ENCODE peak calls at places on chromosomes 12 and 14, in four cellular contexts. One of them, this sample, is unnamed.

GRCh38 chr12:44874981-44875416 is 1.1 kb downstream of the NELL2 start:
- DNase-seq in NCI-H1105: peak; percentile 38
- DNase-seq in PC-9: no peak
- DNase-seq in AG04450: no peak
- DNase-seq in this sample: no peak

GRCh38 chr12:124938606-124939427 is 24.4 kb upstream of the UBC start:
- DNase-seq in NCI-H1105: no peak
- DNase-seq in PC-9: no peak
- DNase-seq in AG04450: no peak
- DNase-seq in this sample: peak; percentile 33

GRCh38 chr14:56514663-56515371 is 64.8 kb upstream of the TMEM260 start:
- DNase-seq in NCI-H1105: no peak
- DNase-seq in PC-9: no peak
- DNase-seq in AG04450: no peak
- DNase-seq in this sample: no peak

GRCh38 chr14:30291216-30291615 is 267.7 kb upstream of the G2E3 start:
- DNase-seq in NCI-H1105: no peak
- DNase-seq in PC-9: no peak
- DNase-seq in AG04450: no peak
- DNase-seq in this sample: peak; percentile 74

GRCh38 chr12:59708059-59708458 is 112.2 kb downstream of the SLC16A7 start:
- DNase-seq in NCI-H1105: no peak
- DNase-seq in PC-9: no peak
- DNase-seq in AG04450: peak; percentile 15
- DNase-seq in this sample: peak; percentile 49

GRCh38 chr14:38250316-38250715 is 5.6 kb downstream of the CLEC14A start:
- DNase-seq in NCI-H1105: no peak
- DNase-seq in PC-9: no peak
- DNase-seq in AG04450: no peak
- DNase-seq in this sample: no peak

GRCh38 chr12:3222935-3223334 is 145.8 kb downstream of the TSPAN9 start:
- DNase-seq in NCI-H1105: peak; percentile 60
- DNase-seq in PC-9: no peak
- DNase-seq in AG04450: no peak
- DNase-seq in this sample: no peak

GRCh38 chr12:41011939-41012338 is 176.2 kb upstream of the PDZRN4 start:
- DNase-seq in NCI-H1105: no peak
- DNase-seq in PC-9: no peak
- DNase-seq in AG04450: no peak
- DNase-seq in this sample: no peak

GRCh38 chr14:93302688-93303581 is 29.9 kb downstream of the BTBD7 start:
- DNase-seq in NCI-H1105: no peak
- DNase-seq in PC-9: no peak
- DNase-seq in AG04450: no peak
- DNase-seq in this sample: no peak

GRCh38 chr14:95237956-95238355 is 80.6 kb upstream of the DICER1 start:
- DNase-seq in NCI-H1105: no peak
- DNase-seq in PC-9: no peak
- DNase-seq in AG04450: no peak
- DNase-seq in this sample: no peak

GRCh38 chr14:74510955-74511354 is 17.4 kb downstream of the ISCA2 start:
- DNase-seq in NCI-H1105: no peak
- DNase-seq in PC-9: no peak
- DNase-seq in AG04450: no peak
- DNase-seq in this sample: no peak

GRCh38 chr14:52253503-52253902 is 14.0 kb upstream of the PTGDR start:
- DNase-seq in NCI-H1105: no peak
- DNase-seq in PC-9: no peak
- DNase-seq in AG04450: no peak
- DNase-seq in this sample: no peak

GRCh38 chr14:97120204-97121120 is 323.3 kb downstream of the VRK1 start:
- DNase-seq in NCI-H1105: no peak
- DNase-seq in PC-9: no peak
- DNase-seq in AG04450: no peak
- DNase-seq in this sample: no peak

GRCh38 chr12:9064815-9065606 is 50.7 kb downstream of the A2M start:
- DNase-seq in NCI-H1105: no peak
- DNase-seq in PC-9: peak; percentile 63
- DNase-seq in AG04450: no peak
- DNase-seq in this sample: no peak

GRCh38 chr12:109677323-109677722 is 36.3 kb upstream of the FAM222A start:
- DNase-seq in NCI-H1105: peak; percentile 98
- DNase-seq in PC-9: no peak
- DNase-seq in AG04450: no peak
- DNase-seq in this sample: no peak

GRCh38 chr12:6612247-6612646 is 5.1 kb upstream of the CHD4 start:
- DNase-seq in NCI-H1105: no peak
- DNase-seq in PC-9: no peak
- DNase-seq in AG04450: no peak
- DNase-seq in this sample: no peak

GRCh38 chr14:61341275-61342210 is 20.2 kb downstream of the PRKCH start:
- DNase-seq in NCI-H1105: no peak
- DNase-seq in PC-9: no peak
- DNase-seq in AG04450: no peak
- DNase-seq in this sample: no peak

GRCh38 chr12:42725839-42726238 is 136.3 kb upstream of the PRICKLE1 start:
- DNase-seq in NCI-H1105: no peak
- DNase-seq in PC-9: no peak
- DNase-seq in AG04450: peak; percentile 87
- DNase-seq in this sample: peak; percentile 63

GRCh38 chr14:98633380-98633779 is 638.6 kb downstream of the BCL11B start:
- DNase-seq in NCI-H1105: peak; percentile 93
- DNase-seq in PC-9: no peak
- DNase-seq in AG04450: no peak
- DNase-seq in this sample: no peak